ENCODE peak calls at places on chromosomes 6 and 20, in five cellular contexts. E is epithelial cell of esophagus, B is cardiac muscle cell, N is PC-3, M is brain microvascular endothelial cell. G is an unnamed sample.

GRCh38 chr6:26592649-26593048 is 4.1 kb upstream of the ABT1 start:
- DNase-seq in M (no peak), E (no peak), B (peak; percentile 18), N (peak; percentile 12), G (no peak)

GRCh38 chr6:25041676-25042598 is 106.2 kb upstream of the RIPOR2 start:
- DNase-seq in B (no peak), M (no peak), E (no peak), N (no peak), G (no peak)

GRCh38 chr6:15608406-15608805 is 54.4 kb downstream of the DTNBP1 start:
- DNase-seq in N (peak; percentile 81), M (peak; percentile 67), B (peak; percentile 66), E (peak; percentile 91), G (no peak)

GRCh38 chr6:42845327-42845694 is 34.1 kb upstream of the RPL7L1 start:
- DNase-seq in E (no peak), N (no peak), M (no peak), B (no peak), G (no peak)

GRCh38 chr20:23513164-23513563 is 22.2 kb downstream of the CST8 start:
- DNase-seq in B (no peak), M (no peak), E (no peak), N (no peak), G (no peak)

GRCh38 chr6:117907600-117908245 is 659 bp downstream of the SLC35F1 start:
- DNase-seq in B (no peak), N (no peak), M (no peak), E (peak; percentile 1), G (no peak)

GRCh38 chr6:97292671-97293070 is 9.7 kb upstream of the MMS22L start:
- DNase-seq in E (no peak), M (no peak), N (peak; percentile 27), B (no peak), G (no peak)

GRCh38 chr6:82363368-82364086 is at the start of gene TPBG:
- DNase-seq in M (peak; percentile 47), B (peak; percentile 69), E (peak; percentile 86), N (peak; percentile 69), G (no peak)

GRCh38 chr6:75210885-75211739 is 5.3 kb upstream of the COL12A1 start:
- DNase-seq in E (peak; percentile 77), N (peak; percentile 74), M (peak; percentile 68), B (peak; percentile 83), G (no peak)

GRCh38 chr6:51495016-51495805 is 592.2 kb downstream of the PKHD1 start:
- DNase-seq in M (no peak), E (no peak), N (no peak), B (no peak), G (no peak)

GRCh38 chr6:15504581-15505350 is 158.1 kb downstream of the DTNBP1 start:
- DNase-seq in E (peak; percentile 64), M (peak; percentile 94), N (peak; percentile 97), B (peak; percentile 98), G (peak; percentile 64)

GRCh38 chr20:835220-836045 is 1.9 kb downstream of the FAM110A start:
- DNase-seq in B (no peak), N (no peak), E (no peak), M (no peak), G (peak; percentile 87)

GRCh38 chr6:52087498-52087999 is at the start of gene PKHD1:
- DNase-seq in E (peak; percentile 49), M (no peak), N (peak; percentile 79), B (peak; percentile 1), G (no peak)

GRCh38 chr6:83708546-83708969 is 343 bp downstream of the SNAP91 start:
- DNase-seq in N (no peak), B (peak; percentile 21), M (no peak), E (peak; percentile 13), G (no peak)

GRCh38 chr6:134178230-134179044 is 126.0 kb upstream of the SLC2A12 start:
- DNase-seq in E (peak; percentile 85), N (no peak), M (peak; percentile 97), B (peak; percentile 97), G (peak; percentile 73)

GRCh38 chr6:73606428-73606827 is 47.4 kb downstream of the SLC17A5 start:
- DNase-seq in E (no peak), N (peak; percentile 36), B (no peak), M (no peak), G (no peak)

GRCh38 chr20:12928755-12929401 is 79.9 kb upstream of the SPTLC3 start:
- DNase-seq in M (peak; percentile 82), B (peak; percentile 73), N (peak; percentile 96), E (peak; percentile 78), G (no peak)

GRCh38 chr6:134589512-134589911 is 271.6 kb upstream of the SGK1 start:
- DNase-seq in N (peak; percentile 89), B (peak; percentile 97), E (peak; percentile 98), M (peak; percentile 98), G (no peak)

GRCh38 chr6:139243531-139243930 is 48.3 kb downstream of the TXLNB start:
- DNase-seq in B (peak; percentile 32), E (no peak), M (no peak), N (no peak), G (no peak)

GRCh38 chr6:35026434-35027222 is 114.5 kb downstream of the TCP11 start:
- DNase-seq in N (peak; percentile 65), E (peak; percentile 96), M (no peak), B (no peak), G (no peak)

GRCh38 chr6:134097114-134097707 is 44.8 kb upstream of the SLC2A12 start:
- DNase-seq in E (peak; percentile 72), B (peak; percentile 85), M (peak; percentile 56), N (peak; percentile 78), G (peak; percentile 34)

GRCh38 chr6:46208303-46208702 is 37.5 kb upstream of the ENPP5 start:
- DNase-seq in E (no peak), B (no peak), N (no peak), M (no peak), G (no peak)

GRCh38 chr6:118665011-118665410 is 13.6 kb upstream of the CEP85L start:
- DNase-seq in E (peak; percentile 39), N (peak; percentile 45), B (no peak), M (no peak), G (no peak)

GRCh38 chr6:17281497-17282481 is 628 bp downstream of the RBM24 start:
- DNase-seq in N (no peak), E (peak; percentile 19), B (peak; percentile 46), M (peak; percentile 6), G (no peak)

GRCh38 chr6:26431258-26432162 is 8.8 kb upstream of the BTN3A3 start:
- DNase-seq in M (no peak), B (peak; percentile 8), E (no peak), N (no peak), G (peak; percentile 35)

GRCh38 chr6:6218246-6219085 is 102.0 kb downstream of the F13A1 start:
- DNase-seq in B (no peak), M (peak; percentile 2), N (peak; percentile 43), E (peak; percentile 32), G (no peak)

GRCh38 chr20:31594558-31595379 is 10.3 kb upstream of the ID1 start:
- DNase-seq in E (no peak), B (no peak), M (no peak), N (no peak), G (no peak)

DNA sequence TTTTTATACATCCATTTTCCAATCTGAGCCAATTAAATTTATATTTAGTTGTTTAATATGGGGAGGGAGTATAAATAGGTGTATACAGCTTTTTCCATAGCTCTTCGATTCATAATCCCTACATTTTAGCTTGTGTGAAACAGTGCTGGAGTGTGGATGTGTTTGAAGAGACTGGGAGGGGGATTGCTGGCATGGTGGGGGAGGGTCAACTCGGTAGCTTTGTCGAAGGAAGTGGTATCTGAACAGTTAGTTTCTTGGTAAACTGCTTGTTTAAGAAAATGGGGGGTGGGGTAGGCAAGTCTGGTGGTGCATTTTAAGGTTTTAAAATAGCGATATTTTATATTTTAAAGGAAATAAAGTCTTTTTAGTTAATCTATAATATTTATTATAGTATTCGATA is 1.4 kb upstream of the LIN28B start:
- DNase-seq in N (no peak), M (no peak), E (no peak), B (no peak), G (no peak)
- H3K4me3 ChIP-seq in N (no peak overlapping the region), M (no peak overlapping the region), E (no peak overlapping the region), B (peak overlapping the region; percentile 76), G (no peak overlapping the region)

DNA sequence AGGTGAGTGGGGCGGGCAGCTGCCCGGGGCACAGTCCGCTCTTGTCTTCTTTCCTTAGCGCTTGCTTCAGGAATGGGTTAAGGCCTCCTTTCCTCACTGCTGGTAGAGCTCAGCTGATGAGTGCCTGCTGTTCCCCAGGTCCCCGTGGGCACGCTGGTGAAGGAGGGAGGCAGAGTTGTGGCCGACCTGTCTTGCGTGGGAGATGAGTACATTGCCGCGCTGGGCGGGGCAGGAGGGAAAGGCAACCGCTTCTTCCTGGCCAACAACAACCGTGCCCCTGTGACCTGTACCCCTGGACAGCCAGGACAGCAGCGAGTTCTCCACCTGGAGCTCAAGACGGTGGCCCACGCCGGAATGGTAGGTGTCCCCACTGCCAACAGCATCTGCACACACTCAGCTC is 15.7 kb downstream of the MTG2 start:
- DNase-seq in N (no peak), M (no peak), B (no peak), E (no peak), G (no peak)
- H3K4me3 ChIP-seq in N (no peak overlapping the region), M (no peak overlapping the region), B (no peak overlapping the region), E (no peak overlapping the region), G (no peak overlapping the region)

DNA sequence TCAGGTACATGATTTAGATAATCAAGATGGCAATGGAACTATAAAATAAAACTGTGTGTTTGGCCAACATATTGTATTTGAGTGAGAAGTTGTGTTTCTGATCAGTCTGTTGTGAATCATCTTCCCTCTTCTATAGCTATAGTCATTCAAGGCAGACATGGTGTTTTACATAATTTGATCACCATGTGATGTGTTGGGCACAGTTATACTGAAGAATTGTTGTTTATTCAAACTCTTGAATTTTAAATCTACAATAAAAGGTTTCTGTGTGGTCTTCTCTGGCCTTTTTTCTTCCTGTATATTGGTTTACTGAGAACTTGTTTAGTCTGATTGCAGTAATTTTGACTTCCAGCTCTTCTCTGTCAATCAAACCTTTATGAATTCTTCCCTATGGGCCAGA is 4.4 kb downstream of the RNF182 start:
- DNase-seq in M (no peak), B (no peak), E (no peak), N (no peak), G (no peak)
- H3K4me3 ChIP-seq in M (no peak overlapping the region), B (no peak overlapping the region), E (no peak overlapping the region), N (no peak overlapping the region), G (no peak overlapping the region)

GRCh38 chr6:28635547-28636158 is 110.0 kb downstream of the GPX5 start:
- DNase-seq in N (no peak), B (no peak), E (no peak), M (no peak), G (no peak)

GRCh38 chr6:28633445-28634215 is 107.9 kb downstream of the GPX5 start:
- DNase-seq in E (no peak), M (no peak), B (no peak), N (no peak), G (no peak)

GRCh38 chr6:28632326-28632851 is 106.7 kb downstream of the GPX5 start:
- DNase-seq in M (no peak), B (no peak), N (no peak), E (no peak), G (no peak)

GRCh38 chr6:28634406-28634757 is 108.7 kb downstream of the GPX5 start:
- DNase-seq in N (no peak), B (no peak), M (no peak), E (no peak), G (no peak)

GRCh38 chr6:28634758-28635546 is 109.3 kb downstream of the GPX5 start:
- DNase-seq in N (peak; percentile 48), B (peak; percentile 46), E (no peak), M (no peak), G (no peak)
- H3K4me3 ChIP-seq in N (peak overlapping the region; percentile 78), B (peak overlapping the region; percentile 35), E (peak overlapping the region; percentile 43), M (peak overlapping the region; percentile 61), G (no peak overlapping the region)

GRCh38 chr6:11273406-11274065 is 41.1 kb upstream of the NEDD9 start:
- DNase-seq in B (no peak), M (no peak), N (peak; percentile 88), E (no peak), G (no peak)
- H3K4me3 ChIP-seq in B (no peak overlapping the region), M (no peak overlapping the region), N (no peak overlapping the region), E (no peak overlapping the region), G (no peak overlapping the region)